ENCODE peak calls at places on chromosomes 3 and 15, in ten cellular contexts. One of them, this sample, is unnamed.

GRCh38 chr3:53858096-53858741 is 11.9 kb downstream of the IL17RB start:
- DNase-seq in fibroblast of lung: no peak
- DNase-seq in foreskin fibroblast: no peak
- DNase-seq in GM10248: no peak
- DNase-seq in brain microvascular endothelial cell: no peak
- DNase-seq in tibial artery: no peak
- DNase-seq in HFFc6: no peak
- DNase-seq in left lung: no peak
- DNase-seq in fibroblast of the aortic adventitia: no peak
- DNase-seq in fibroblast of mammary gland: no peak
- DNase-seq in this sample: no peak

GRCh38 chr3:75140904-75141615 is 523.1 kb upstream of the FRG2C start:
- DNase-seq in fibroblast of lung: no peak
- DNase-seq in foreskin fibroblast: no peak
- DNase-seq in GM10248: no peak
- DNase-seq in brain microvascular endothelial cell: no peak
- DNase-seq in tibial artery: no peak
- DNase-seq in HFFc6: no peak
- DNase-seq in left lung: no peak
- DNase-seq in fibroblast of the aortic adventitia: no peak
- DNase-seq in fibroblast of mammary gland: no peak
- DNase-seq in this sample: no peak

GRCh38 chr15:74377831-74378766 is 10.7 kb upstream of the CYP11A1 start:
- DNase-seq in fibroblast of lung: no peak
- DNase-seq in foreskin fibroblast: no peak
- DNase-seq in GM10248: peak; percentile 1
- DNase-seq in brain microvascular endothelial cell: no peak
- DNase-seq in tibial artery: no peak
- DNase-seq in HFFc6: no peak
- DNase-seq in left lung: no peak
- DNase-seq in fibroblast of the aortic adventitia: no peak
- DNase-seq in fibroblast of mammary gland: no peak
- DNase-seq in this sample: no peak

GRCh38 chr3:42764115-42764514 is 8.9 kb downstream of the CCDC13 start:
- DNase-seq in fibroblast of lung: no peak
- DNase-seq in foreskin fibroblast: no peak
- DNase-seq in GM10248: no peak
- DNase-seq in brain microvascular endothelial cell: no peak
- DNase-seq in tibial artery: no peak
- DNase-seq in HFFc6: no peak
- DNase-seq in left lung: peak; percentile 28
- DNase-seq in fibroblast of the aortic adventitia: no peak
- DNase-seq in fibroblast of mammary gland: no peak
- DNase-seq in this sample: no peak

GRCh38 chr15:72199721-72200212 is 2.2 kb upstream of the GRAMD2A start:
- DNase-seq in fibroblast of lung: peak; percentile 54
- DNase-seq in foreskin fibroblast: peak; percentile 60
- DNase-seq in GM10248: peak; percentile 79
- DNase-seq in brain microvascular endothelial cell: peak; percentile 49
- DNase-seq in tibial artery: peak; percentile 75
- DNase-seq in HFFc6: peak; percentile 70
- DNase-seq in left lung: peak; percentile 73
- DNase-seq in fibroblast of the aortic adventitia: peak; percentile 80
- DNase-seq in fibroblast of mammary gland: peak; percentile 75
- DNase-seq in this sample: no peak

GRCh38 chr3:50068134-50068533 is 20.6 kb upstream of the RBM5 start:
- DNase-seq in fibroblast of lung: peak; percentile 66
- DNase-seq in foreskin fibroblast: peak; percentile 40
- DNase-seq in GM10248: no peak
- DNase-seq in brain microvascular endothelial cell: peak; percentile 24
- DNase-seq in tibial artery: no peak
- DNase-seq in HFFc6: peak; percentile 38
- DNase-seq in left lung: no peak
- DNase-seq in fibroblast of the aortic adventitia: peak; percentile 21
- DNase-seq in fibroblast of mammary gland: no peak
- DNase-seq in this sample: no peak

GRCh38 chr3:140384876-140385275 is 293.0 kb upstream of the TRIM42 start:
- DNase-seq in fibroblast of lung: no peak
- DNase-seq in foreskin fibroblast: no peak
- DNase-seq in GM10248: no peak
- DNase-seq in brain microvascular endothelial cell: no peak
- DNase-seq in tibial artery: no peak
- DNase-seq in HFFc6: no peak
- DNase-seq in left lung: no peak
- DNase-seq in fibroblast of the aortic adventitia: no peak
- DNase-seq in fibroblast of mammary gland: no peak
- DNase-seq in this sample: no peak

GRCh38 chr15:71830981-71831380 is 20.6 kb downstream of the NR2E3 start:
- DNase-seq in fibroblast of lung: no peak
- DNase-seq in foreskin fibroblast: no peak
- DNase-seq in GM10248: no peak
- DNase-seq in brain microvascular endothelial cell: no peak
- DNase-seq in tibial artery: no peak
- DNase-seq in HFFc6: no peak
- DNase-seq in left lung: no peak
- DNase-seq in fibroblast of the aortic adventitia: no peak
- DNase-seq in fibroblast of mammary gland: no peak
- DNase-seq in this sample: no peak

GRCh38 chr3:49813497-49814174 is at the start of gene UBA7:
- DNase-seq in fibroblast of lung: peak; percentile 88
- DNase-seq in foreskin fibroblast: peak; percentile 48
- DNase-seq in GM10248: peak; percentile 84
- DNase-seq in brain microvascular endothelial cell: peak; percentile 55
- DNase-seq in tibial artery: peak; percentile 48
- DNase-seq in HFFc6: peak; percentile 38
- DNase-seq in left lung: peak; percentile 72
- DNase-seq in fibroblast of the aortic adventitia: peak; percentile 81
- DNase-seq in fibroblast of mammary gland: peak; percentile 90
- DNase-seq in this sample: no peak

GRCh38 chr3:156416846-156417581 is 137.9 kb downstream of the SSR3 start:
- DNase-seq in fibroblast of lung: peak; percentile 33
- DNase-seq in foreskin fibroblast: peak; percentile 58
- DNase-seq in GM10248: no peak
- DNase-seq in brain microvascular endothelial cell: no peak
- DNase-seq in tibial artery: no peak
- DNase-seq in HFFc6: no peak
- DNase-seq in left lung: no peak
- DNase-seq in fibroblast of the aortic adventitia: no peak
- DNase-seq in fibroblast of mammary gland: peak; percentile 69
- DNase-seq in this sample: no peak

GRCh38 chr15:101150723-101151040 is 101.2 kb downstream of the CHSY1 start:
- DNase-seq in fibroblast of lung: no peak
- DNase-seq in foreskin fibroblast: no peak
- DNase-seq in GM10248: no peak
- DNase-seq in brain microvascular endothelial cell: no peak
- DNase-seq in tibial artery: no peak
- DNase-seq in HFFc6: no peak
- DNase-seq in left lung: no peak
- DNase-seq in fibroblast of the aortic adventitia: no peak
- DNase-seq in fibroblast of mammary gland: no peak
- DNase-seq in this sample: no peak

GRCh38 chr15:57218826-57219576 is 157.3 kb upstream of the CGNL1 start:
- DNase-seq in fibroblast of lung: peak; percentile 98
- DNase-seq in foreskin fibroblast: peak; percentile 90
- DNase-seq in GM10248: no peak
- DNase-seq in brain microvascular endothelial cell: peak; percentile 76
- DNase-seq in tibial artery: no peak
- DNase-seq in HFFc6: peak; percentile 89
- DNase-seq in left lung: no peak
- DNase-seq in fibroblast of the aortic adventitia: peak; percentile 92
- DNase-seq in fibroblast of mammary gland: peak; percentile 95
- DNase-seq in this sample: no peak

GRCh38 chr15:94924057-94924456 is 692.7 kb downstream of the MCTP2 start:
- DNase-seq in fibroblast of lung: no peak
- DNase-seq in foreskin fibroblast: no peak
- DNase-seq in GM10248: no peak
- DNase-seq in brain microvascular endothelial cell: no peak
- DNase-seq in tibial artery: peak; percentile 44
- DNase-seq in HFFc6: no peak
- DNase-seq in left lung: no peak
- DNase-seq in fibroblast of the aortic adventitia: no peak
- DNase-seq in fibroblast of mammary gland: no peak
- DNase-seq in this sample: no peak

GRCh38 chr3:149553781-149554451 is 79.4 kb downstream of the TM4SF4 start:
- DNase-seq in fibroblast of lung: peak; percentile 97
- DNase-seq in foreskin fibroblast: peak; percentile 78
- DNase-seq in GM10248: no peak
- DNase-seq in brain microvascular endothelial cell: no peak
- DNase-seq in tibial artery: peak; percentile 47
- DNase-seq in HFFc6: peak; percentile 55
- DNase-seq in left lung: peak; percentile 38
- DNase-seq in fibroblast of the aortic adventitia: peak; percentile 100
- DNase-seq in fibroblast of mammary gland: peak; percentile 90
- DNase-seq in this sample: no peak

GRCh38 chr3:36459177-36459576 is 78.9 kb downstream of the STAC start:
- DNase-seq in fibroblast of lung: no peak
- DNase-seq in foreskin fibroblast: no peak
- DNase-seq in GM10248: no peak
- DNase-seq in brain microvascular endothelial cell: no peak
- DNase-seq in tibial artery: no peak
- DNase-seq in HFFc6: no peak
- DNase-seq in left lung: no peak
- DNase-seq in fibroblast of the aortic adventitia: no peak
- DNase-seq in fibroblast of mammary gland: no peak
- DNase-seq in this sample: no peak

DNA sequence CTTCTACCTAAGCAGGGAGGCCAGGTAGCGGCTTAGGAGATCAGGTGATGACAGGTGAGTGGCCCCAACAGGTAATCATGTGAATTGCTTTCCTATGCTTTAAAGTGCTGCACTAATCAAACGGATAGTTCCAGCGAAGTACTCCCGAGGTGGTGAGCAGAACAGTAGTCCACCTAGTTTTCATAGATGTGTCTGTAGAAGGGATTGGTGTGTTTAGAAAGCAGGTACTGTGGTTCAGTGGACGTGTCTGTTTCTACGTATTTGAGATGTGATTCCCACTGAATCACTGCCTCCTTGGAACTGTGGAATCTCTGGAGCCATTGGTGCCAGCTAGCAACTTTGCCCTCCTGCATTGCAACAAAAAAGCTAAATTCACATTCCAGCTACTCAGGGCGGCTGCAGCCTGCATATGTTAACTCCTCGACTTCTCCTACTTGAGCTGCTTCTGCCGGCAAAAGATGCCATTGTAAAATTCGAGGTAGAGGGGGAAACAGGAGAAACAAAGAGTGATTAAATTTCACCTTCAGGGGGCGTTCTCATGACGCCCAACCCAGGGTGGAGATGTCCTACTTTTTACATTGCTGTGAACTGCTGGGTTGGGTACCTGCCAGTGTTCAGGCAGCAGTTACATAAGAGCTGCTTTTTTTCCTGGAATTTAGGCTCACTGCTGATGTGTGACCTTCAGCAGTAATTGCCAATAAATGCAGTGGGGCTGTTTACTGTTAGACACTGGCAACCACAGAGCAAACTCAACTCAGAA is 227.3 kb downstream of the ITPR1 start:
- DNase-seq in fibroblast of lung: peak; percentile 94
- DNase-seq in foreskin fibroblast: no peak
- DNase-seq in GM10248: peak; percentile 35
- DNase-seq in brain microvascular endothelial cell: peak; percentile 77
- DNase-seq in tibial artery: peak; percentile 85
- DNase-seq in HFFc6: peak; percentile 55
- DNase-seq in left lung: peak; percentile 68
- DNase-seq in fibroblast of the aortic adventitia: peak; percentile 93
- DNase-seq in fibroblast of mammary gland: peak; percentile 86
- DNase-seq in this sample: no peak
- TF ChIP-seq CTCF in fibroblast of lung: no peak
- TF ChIP-seq CTCF in foreskin fibroblast: peak; percentile 9
- TF ChIP-seq CTCF in GM10248: peak; percentile 44
- TF ChIP-seq CTCF in brain microvascular endothelial cell: peak; percentile 63
- TF ChIP-seq CTCF in tibial artery: peak; percentile 46
- TF ChIP-seq CTCF in HFFc6: peak; percentile 71
- TF ChIP-seq CTCF in left lung: no peak
- TF ChIP-seq CTCF in fibroblast of the aortic adventitia: peak; percentile 50
- TF ChIP-seq CTCF in fibroblast of mammary gland: peak; percentile 56
- TF ChIP-seq CTCF in this sample: peak; percentile 73

GRCh38 chr3:129120254-129121004 is 1.2 kb downstream of the RAB43 start:
- DNase-seq in fibroblast of lung: peak; percentile 87
- DNase-seq in foreskin fibroblast: peak; percentile 88
- DNase-seq in GM10248: peak; percentile 92
- DNase-seq in brain microvascular endothelial cell: peak; percentile 87
- DNase-seq in tibial artery: peak; percentile 91
- DNase-seq in HFFc6: peak; percentile 90
- DNase-seq in left lung: peak; percentile 91
- DNase-seq in fibroblast of the aortic adventitia: peak; percentile 84
- DNase-seq in fibroblast of mammary gland: peak; percentile 88
- DNase-seq in this sample: no peak
- TF ChIP-seq CTCF in fibroblast of lung: peak; percentile 32
- TF ChIP-seq CTCF in foreskin fibroblast: no peak
- TF ChIP-seq CTCF in GM10248: no peak
- TF ChIP-seq CTCF in brain microvascular endothelial cell: peak; percentile 50
- TF ChIP-seq CTCF in tibial artery: peak; percentile 40
- TF ChIP-seq CTCF in HFFc6: peak; percentile 41
- TF ChIP-seq CTCF in left lung: peak; percentile 57
- TF ChIP-seq CTCF in fibroblast of the aortic adventitia: peak; percentile 54
- TF ChIP-seq CTCF in fibroblast of mammary gland: peak; percentile 23
- TF ChIP-seq CTCF in this sample: peak; percentile 68

GRCh38 chr3:86990734-86991481 is at the start of gene VGLL3:
- DNase-seq in fibroblast of lung: peak; percentile 90
- DNase-seq in foreskin fibroblast: peak; percentile 88
- DNase-seq in GM10248: peak; percentile 15
- DNase-seq in brain microvascular endothelial cell: peak; percentile 95
- DNase-seq in tibial artery: peak; percentile 82
- DNase-seq in HFFc6: peak; percentile 84
- DNase-seq in left lung: peak; percentile 74
- DNase-seq in fibroblast of the aortic adventitia: peak; percentile 81
- DNase-seq in fibroblast of mammary gland: peak; percentile 80
- DNase-seq in this sample: peak; percentile 98
- TF ChIP-seq CTCF in fibroblast of lung: peak; percentile 35
- TF ChIP-seq CTCF in foreskin fibroblast: peak; percentile 33
- TF ChIP-seq CTCF in GM10248: no peak
- TF ChIP-seq CTCF in brain microvascular endothelial cell: peak; percentile 62
- TF ChIP-seq CTCF in tibial artery: peak; percentile 21
- TF ChIP-seq CTCF in HFFc6: peak; percentile 61
- TF ChIP-seq CTCF in left lung: no peak
- TF ChIP-seq CTCF in fibroblast of the aortic adventitia: peak; percentile 42
- TF ChIP-seq CTCF in fibroblast of mammary gland: no peak
- TF ChIP-seq CTCF in this sample: peak; percentile 75

DNA sequence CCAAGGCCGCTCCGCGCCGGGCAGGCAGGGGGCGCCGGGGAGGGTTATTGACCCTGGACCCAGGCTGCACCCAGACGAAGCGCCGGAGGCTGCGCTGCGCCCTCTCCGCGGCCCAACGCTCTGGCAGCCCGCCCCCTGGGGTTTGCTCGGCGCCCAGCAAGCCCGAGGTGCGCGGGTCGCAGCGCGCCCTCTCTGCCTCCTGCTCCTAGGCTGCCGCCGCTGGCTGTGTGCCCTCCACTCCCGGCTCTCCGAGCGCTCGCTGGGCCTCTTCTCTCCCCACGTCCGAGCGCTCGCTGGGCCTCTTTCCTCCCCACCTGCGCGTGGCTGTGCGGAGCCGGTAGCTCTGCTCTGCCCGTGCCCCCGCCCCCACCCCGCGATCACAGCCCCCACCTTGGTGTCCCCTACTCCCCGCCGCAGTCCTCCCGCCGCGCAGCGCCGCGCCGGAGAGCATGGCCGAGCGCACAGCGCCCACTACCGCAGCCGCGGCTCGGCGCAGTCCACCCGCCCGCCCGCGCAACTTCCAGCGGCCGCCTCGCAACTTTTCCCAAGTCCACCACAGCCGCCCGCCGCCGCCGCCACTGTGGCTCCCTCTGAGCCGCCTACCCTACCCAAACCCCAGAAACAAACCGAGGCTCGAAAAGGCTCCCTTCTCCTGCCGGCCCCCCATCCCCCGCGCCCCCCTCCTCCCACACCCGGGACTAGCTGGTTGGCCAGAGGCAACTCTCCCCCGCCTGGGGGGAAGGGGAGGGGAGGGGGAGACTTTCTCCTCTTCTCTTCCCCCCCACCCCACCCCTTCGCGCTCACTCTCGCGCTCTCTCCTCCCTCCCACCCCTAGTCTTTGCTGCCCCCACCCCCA is 1.1 kb downstream of the MECOM start:
- DNase-seq in fibroblast of lung: peak; percentile 70
- DNase-seq in foreskin fibroblast: peak; percentile 54
- DNase-seq in GM10248: peak; percentile 61
- DNase-seq in brain microvascular endothelial cell: peak; percentile 30
- DNase-seq in tibial artery: peak; percentile 35
- DNase-seq in HFFc6: peak; percentile 21
- DNase-seq in left lung: peak; percentile 85
- DNase-seq in fibroblast of the aortic adventitia: peak; percentile 77
- DNase-seq in fibroblast of mammary gland: peak; percentile 38
- DNase-seq in this sample: no peak
- TF ChIP-seq CTCF in fibroblast of lung: peak; percentile 37
- TF ChIP-seq CTCF in foreskin fibroblast: peak; percentile 16
- TF ChIP-seq CTCF in GM10248: peak; percentile 75
- TF ChIP-seq CTCF in brain microvascular endothelial cell: peak; percentile 47
- TF ChIP-seq CTCF in tibial artery: peak; percentile 50
- TF ChIP-seq CTCF in HFFc6: peak; percentile 72
- TF ChIP-seq CTCF in left lung: peak; percentile 47
- TF ChIP-seq CTCF in fibroblast of the aortic adventitia: peak; percentile 53
- TF ChIP-seq CTCF in fibroblast of mammary gland: peak; percentile 19
- TF ChIP-seq CTCF in this sample: peak; percentile 82

This sample was measured in chondrocyte.